ENCODE peak calls at places on chromosome X, in four cellular contexts. L is naive thymus-derived CD8-positive, alpha-beta T cell; A is left kidney; E is GM19239. N is an unnamed sample.

GRCh38 chrX:10327651-10328050 is 170.9 kb downstream of the CLCN4 start:
- DNase-seq in A (no peak), L (no peak), E (no peak), N (no peak)

GRCh38 chrX:14675500-14675899 is 146.2 kb downstream of the GLRA2 start:
- DNase-seq in L (no peak), E (no peak), A (no peak), N (no peak)

GRCh38 chrX:29813174-29813573 is 402.2 kb upstream of the MAGEB2 start:
- DNase-seq in L (no peak), A (no peak), E (no peak), N (no peak)

GRCh38 chrX:31679861-31680260 is 608.0 kb upstream of the FTHL17 start:
- DNase-seq in E (no peak), A (peak; percentile 32), L (no peak), N (no peak)

GRCh38 chrX:41889317-41890025 is 33.9 kb downstream of the CASK start:
- DNase-seq in E (no peak), L (no peak), A (no peak), N (no peak)

GRCh38 chrX:132489256-132490085 is 633 bp upstream of the MBNL3 start:
- DNase-seq in A (peak; percentile 86), L (peak; percentile 63), E (peak; percentile 15), N (peak; percentile 58)

GRCh38 chrX:108036298-108036973 is 8.4 kb upstream of the VSIG1 start:
- DNase-seq in A (no peak), E (no peak), L (no peak), N (no peak)

GRCh38 chrX:123588723-123589122 is 144.1 kb downstream of the THOC2 start:
- DNase-seq in L (no peak), A (no peak), E (no peak), N (no peak)

GRCh38 chrX:47311857-47312774 is 58.3 kb upstream of the ZNF157 start:
- DNase-seq in E (peak; percentile 4), A (peak; percentile 88), L (peak; percentile 49), N (peak; percentile 56)

GRCh38 chrX:13647709-13648212 is 5.2 kb upstream of the TCEANC start:
- DNase-seq in L (peak; percentile 7), A (peak; percentile 47), E (no peak), N (peak; percentile 65)

GRCh38 chrX:50081282-50081955 is 119.4 kb downstream of the AKAP4 start:
- DNase-seq in E (no peak), L (no peak), A (peak; percentile 72), N (no peak)

GRCh38 chrX:53190363-53190960 is 34.5 kb downstream of the KDM5C start:
- DNase-seq in E (no peak), A (peak; percentile 1), L (no peak), N (no peak)

N was measured in CD4-positive, alpha-beta memory T cell.